ENCODE peak calls at places on chromosomes 2 and 18, in eight cellular contexts. P is psoas muscle; N is bronchial epithelial cell; W is CD8-positive, alpha-beta T cell; K is mesendoderm; B is brain microvascular endothelial cell; M is fibroblast of lung; Y is neuronal stem cell. D is an unnamed sample. For H3K36me3, the result is how much of the 10 kb centered on the place peaks cover.

GRCh38 chr2:86019121-86019520 is 86.6 kb downstream of the POLR1A start:
- DNase-seq in W (no peak), B (no peak), P (peak), K (no peak), Y (no peak), M (no peak), N (no peak), D (no peak)

GRCh38 chr18:21490745-21491144 is 109.8 kb downstream of the ESCO1 start:
- DNase-seq in K (no peak), P (no peak), Y (no peak), B (no peak), N (no peak), M (no peak), W (no peak), D (no peak)

GRCh38 chr2:105085525-105085924 is 47.7 kb downstream of the MRPS9 start:
- DNase-seq in M (no peak), W (no peak), P (no peak), Y (no peak), K (no peak), B (no peak), N (peak), D (no peak)

GRCh38 chr2:24816884-24817283 is 23.7 kb downstream of the CENPO start:
- DNase-seq in M (peak), N (no peak), P (no peak), K (no peak), B (peak), Y (no peak), W (no peak), D (no peak)

GRCh38 chr2:119710281-119710680 is 31.3 kb downstream of the TMEM177 start:
- DNase-seq in K (no peak), P (no peak), N (no peak), B (no peak), Y (no peak), M (no peak), W (no peak), D (no peak)

GRCh38 chr2:207041753-207042152 is 102.4 kb downstream of the CPO start:
- DNase-seq in K (no peak), P (no peak), N (no peak), B (no peak), W (no peak), Y (no peak), M (no peak), D (no peak)

GRCh38 chr2:79487371-79487770 is 25.5 kb upstream of the CTNNA2 start:
- DNase-seq in B (no peak), N (no peak), K (peak), Y (no peak), W (no peak), P (no peak), M (no peak), D (no peak)

GRCh38 chr18:46169464-46169941 is 65.3 kb downstream of the HAUS1 start:
- DNase-seq in M (peak), K (peak), P (no peak), W (no peak), B (peak), Y (no peak), N (peak), D (no peak)

GRCh38 chr2:107072150-107072940 is 186.4 kb upstream of the ST6GAL2 start:
- DNase-seq in K (no peak), M (no peak), N (peak), P (no peak), W (no peak), B (peak), Y (no peak), D (no peak)

GRCh38 chr2:118013221-118013723 is 598 bp downstream of the CCDC93 start:
- DNase-seq in P (peak), Y (peak), W (peak), K (peak), N (peak), M (no peak), B (no peak), D (no peak)

GRCh38 chr2:61178603-61179545 is 16.9 kb downstream of the C2orf74 start:
- DNase-seq in W (no peak), B (no peak), M (no peak), P (no peak), Y (no peak), N (peak), K (no peak), D (no peak)

GRCh38 chr18:28786941-28787340 is 610.0 kb upstream of the CDH2 start:
- DNase-seq in B (no peak), W (no peak), M (no peak), K (no peak), N (no peak), Y (no peak), P (no peak), D (no peak)

GRCh38 chr2:109174214-109174613 is 45.2 kb downstream of the SH3RF3 start:
- DNase-seq in K (no peak), W (peak), N (no peak), Y (no peak), B (no peak), M (peak), P (no peak), D (no peak)

GRCh38 chr2:224904390-224904789 is 137.9 kb downstream of the DOCK10 start:
- DNase-seq in K (no peak), B (no peak), M (peak), W (no peak), P (no peak), Y (no peak), N (no peak), D (no peak)

GRCh38 chr2:85390941-85391669 is 19.1 kb downstream of the CAPG start:
- DNase-seq in M (peak), K (peak), N (no peak), B (no peak), P (peak), W (peak), Y (no peak), D (no peak)

GRCh38 chr2:180747728-180748127 is 232.7 kb upstream of the UBE2E3 start:
- DNase-seq in K (peak), Y (no peak), P (no peak), B (no peak), N (peak), W (no peak), M (no peak), D (no peak)

GRCh38 chr18:58886864-58887612 is 22.4 kb downstream of the ZNF532 start:
- DNase-seq in B (no peak), N (no peak), P (no peak), M (no peak), K (no peak), Y (no peak), W (no peak), D (no peak)

GRCh38 chr2:221262651-221263050 is 309.5 kb downstream of the EPHA4 start:
- DNase-seq in P (no peak), N (no peak), B (no peak), W (no peak), Y (no peak), K (no peak), M (no peak), D (no peak)

GRCh38 chr18:55764382-55764781 is 176.4 kb upstream of the TCF4 start:
- DNase-seq in Y (no peak), P (no peak), M (no peak), N (no peak), W (no peak), K (peak), B (no peak), D (no peak)

GRCh38 chr2:54767921-54768320 is 44.5 kb downstream of the EML6 start:
- DNase-seq in P (no peak), B (peak), K (no peak), M (peak), N (peak), Y (no peak), W (no peak), D (no peak)

GRCh38 chr2:219406861-219407230 is 11.3 kb upstream of the DES start:
- DNase-seq in N (peak), K (peak), P (peak), Y (no peak), M (peak), W (no peak), B (peak), D (peak)

GRCh38 chr18:44842588-44843412 is 162.1 kb downstream of the SETBP1 start:
- DNase-seq in Y (no peak), M (no peak), K (no peak), W (no peak), P (no peak), N (no peak), B (no peak), D (no peak)

GRCh38 chr18:78687736-78688135 is 291.9 kb upstream of the SALL3 start:
- DNase-seq in Y (no peak), P (no peak), W (no peak), B (no peak), K (no peak), M (no peak), N (no peak), D (no peak)

GRCh38 chr2:64982932-64983331 is 6.3 kb upstream of the SLC1A4 start:
- DNase-seq in B (no peak), M (no peak), P (no peak), W (no peak), K (no peak), Y (no peak), N (no peak), D (no peak)

GRCh38 chr2:64979744-64980143 is 9.5 kb upstream of the SLC1A4 start:
- DNase-seq in W (no peak), N (peak), M (no peak), B (no peak), K (no peak), Y (no peak), P (no peak), D (no peak)

GRCh38 chr2:64980192-64980591 is 9.0 kb upstream of the SLC1A4 start:
- DNase-seq in W (no peak), N (no peak), M (no peak), Y (no peak), B (no peak), P (no peak), K (no peak), D (no peak)

GRCh38 chr2:64985457-64985856 is 3.7 kb upstream of the SLC1A4 start:
- DNase-seq in W (no peak), M (no peak), K (no peak), Y (no peak), B (no peak), N (no peak), P (no peak), D (no peak)

GRCh38 chr2:64982311-64982857 is 6.8 kb upstream of the SLC1A4 start:
- DNase-seq in B (no peak), P (no peak), N (no peak), K (no peak), M (no peak), Y (no peak), W (no peak), D (no peak)
- H3K36me3 ChIP-seq in B (under half), P (under half), N (under half), K (under half), M (under half), Y (under half), W (under half), D (under half)

GRCh38 chr18:51767293-51767692 is 569.8 kb upstream of the MEX3C start:
- DNase-seq in W (no peak), P (no peak), M (no peak), B (no peak), K (no peak), Y (no peak), N (no peak), D (no peak)

GRCh38 chr18:51762373-51762772 is 564.9 kb upstream of the MEX3C start:
- DNase-seq in Y (no peak), P (no peak), W (no peak), M (no peak), N (no peak), K (no peak), B (no peak), D (no peak)

GRCh38 chr18:51765712-51766360 is 568.4 kb upstream of the MEX3C start:
- DNase-seq in K (no peak), N (no peak), W (no peak), Y (no peak), B (no peak), P (no peak), M (no peak), D (no peak)
- H3K36me3 ChIP-seq in K (under half), N (under half), W (under half), Y (under half), B (under half), P (under half), M (under half), D (under half)

DNA sequence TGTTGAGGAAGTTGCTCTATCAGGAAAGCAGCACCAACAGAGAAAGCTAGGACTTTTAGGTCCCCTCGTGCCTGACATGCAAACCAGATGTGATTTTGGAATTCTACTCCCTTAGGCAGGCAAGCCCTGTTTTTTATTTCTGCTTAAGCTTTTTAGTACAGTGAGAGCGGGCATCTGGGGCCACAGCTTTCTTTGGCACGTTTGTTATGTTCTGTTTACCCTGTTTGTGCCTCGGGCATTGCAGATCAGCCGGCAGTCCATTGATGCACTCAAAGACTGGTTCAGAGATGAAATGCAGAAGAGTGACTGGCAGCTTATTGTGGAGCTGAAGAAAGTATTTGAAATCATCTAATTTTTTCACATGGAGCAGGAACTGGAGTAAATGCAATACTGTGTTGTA is 61.9 kb downstream of the EIF5B start:
- DNase-seq in P (no peak), M (no peak), W (no peak), N (no peak), Y (no peak), K (no peak), B (no peak), D (no peak)
- H3K36me3 ChIP-seq in P (half or more), M (under half), W (under half), N (under half), Y (under half), K (under half), B (half or more), D (half or more)

GRCh38 chr2:171330155-171330956 is 103.4 kb downstream of the METTL8 start:
- DNase-seq in N (no peak), B (no peak), Y (no peak), P (no peak), W (no peak), K (no peak), M (no peak), D (no peak)

GRCh38 chr2:171334946-171335345 is 98.8 kb downstream of the METTL8 start:
- DNase-seq in M (no peak), K (no peak), N (no peak), P (no peak), W (no peak), B (no peak), Y (no peak), D (no peak)

DNA sequence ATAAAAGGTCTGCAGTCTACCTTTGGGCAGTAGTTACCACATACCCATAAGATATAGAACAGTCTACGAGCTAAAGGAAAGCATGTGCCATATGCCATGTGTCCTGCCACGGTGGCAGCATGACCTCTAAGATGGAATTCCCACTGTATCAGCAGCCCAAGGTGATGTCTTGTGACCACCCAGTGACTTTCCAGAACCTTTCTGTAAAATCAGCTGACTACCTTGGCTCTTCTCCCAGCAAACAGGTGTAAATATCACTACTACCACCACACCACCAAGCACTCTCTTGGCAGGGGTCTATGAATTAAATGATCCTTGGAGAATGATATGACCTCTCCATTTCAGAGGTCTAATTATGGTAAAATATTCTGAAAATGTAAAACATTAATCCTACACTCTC is 99.6 kb downstream of the METTL8 start:
- DNase-seq in M (no peak), N (no peak), W (no peak), P (no peak), K (no peak), Y (no peak), B (no peak), D (no peak)
- H3K36me3 ChIP-seq in M (under half), N (under half), W (under half), P (under half), K (under half), Y (under half), B (under half), D (under half)

DNA sequence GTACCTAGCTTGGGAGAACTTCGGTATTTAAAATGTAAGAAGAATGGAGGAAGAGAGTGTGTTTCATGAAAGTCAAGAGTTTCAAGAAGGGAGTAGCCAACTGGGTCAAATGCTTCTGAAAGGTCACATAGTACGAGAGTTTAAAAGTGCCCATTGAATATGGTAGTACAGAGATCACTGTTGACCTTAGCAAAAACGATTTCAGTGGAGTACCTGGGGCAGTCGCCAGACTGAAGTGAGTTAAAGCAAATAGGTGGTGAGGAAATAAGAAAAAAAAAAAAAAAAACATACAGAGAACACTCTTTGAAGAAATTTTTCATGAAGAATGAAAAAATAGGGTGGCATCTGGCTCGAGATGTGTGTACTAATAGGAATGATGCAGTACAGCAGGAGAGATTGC is 11.5 kb downstream of the LIPT1 start:
- DNase-seq in P (no peak), Y (no peak), B (no peak), K (no peak), N (no peak), M (no peak), W (no peak), D (no peak)
- H3K36me3 ChIP-seq in P (half or more), Y (under half), B (under half), K (under half), N (under half), M (under half), W (under half), D (under half)

GRCh38 chr2:10046899-10047298 is 3.5 kb downstream of the KLF11 start:
- DNase-seq in P (no peak), K (no peak), N (no peak), B (no peak), Y (no peak), M (no peak), W (no peak), D (no peak)

GRCh38 chr2:10045561-10046355 is 2.4 kb downstream of the KLF11 start:
- DNase-seq in Y (no peak), M (no peak), K (no peak), B (no peak), W (no peak), N (no peak), P (peak), D (no peak)

GRCh38 chr2:10047616-10048500 is 4.5 kb downstream of the KLF11 start:
- DNase-seq in P (peak), W (no peak), M (no peak), B (no peak), N (no peak), K (no peak), Y (no peak), D (no peak)

GRCh38 chr2:10052216-10052615 is 8.9 kb downstream of the KLF11 start:
- DNase-seq in P (peak), K (no peak), W (no peak), N (no peak), B (no peak), M (no peak), Y (no peak), D (no peak)

DNA sequence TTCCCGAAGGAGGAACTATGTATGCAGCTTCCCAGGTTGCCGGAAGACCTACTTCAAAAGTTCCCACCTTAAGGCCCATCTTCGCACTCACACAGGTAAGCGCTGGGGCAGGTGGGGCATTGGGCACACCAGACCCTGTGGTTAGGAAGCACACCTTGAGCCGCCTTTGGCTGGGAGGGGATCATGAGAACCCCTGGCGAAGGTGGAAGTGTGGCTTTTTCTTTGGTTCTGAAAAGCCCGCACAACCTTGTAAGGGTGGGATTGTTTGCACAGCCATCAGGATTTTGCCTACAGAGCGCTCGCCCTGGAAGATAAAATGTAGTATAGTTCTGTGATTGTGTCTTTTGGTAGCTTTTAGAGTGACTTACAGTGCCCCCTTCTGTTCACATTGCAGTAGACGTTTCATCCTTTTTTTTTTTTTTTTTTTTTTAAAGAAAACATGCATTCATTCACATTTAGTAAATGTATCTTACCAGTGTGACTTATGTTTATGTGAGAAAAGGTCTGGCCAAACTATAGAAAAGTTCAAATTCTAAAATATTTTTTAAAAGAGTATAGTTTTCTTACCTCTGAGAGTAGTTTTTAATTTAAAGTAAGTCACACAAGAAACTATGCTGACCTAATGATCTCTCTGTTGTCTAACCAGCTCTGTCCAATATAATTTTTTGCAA is 5.3 kb downstream of the KLF11 start:
- DNase-seq in N (peak), B (peak), Y (no peak), P (peak), K (peak), W (no peak), M (peak), D (no peak)
- H3K36me3 ChIP-seq in N (under half), B (under half), Y (under half), P (half or more), K (under half), W (under half), M (under half), D (under half)

DNA sequence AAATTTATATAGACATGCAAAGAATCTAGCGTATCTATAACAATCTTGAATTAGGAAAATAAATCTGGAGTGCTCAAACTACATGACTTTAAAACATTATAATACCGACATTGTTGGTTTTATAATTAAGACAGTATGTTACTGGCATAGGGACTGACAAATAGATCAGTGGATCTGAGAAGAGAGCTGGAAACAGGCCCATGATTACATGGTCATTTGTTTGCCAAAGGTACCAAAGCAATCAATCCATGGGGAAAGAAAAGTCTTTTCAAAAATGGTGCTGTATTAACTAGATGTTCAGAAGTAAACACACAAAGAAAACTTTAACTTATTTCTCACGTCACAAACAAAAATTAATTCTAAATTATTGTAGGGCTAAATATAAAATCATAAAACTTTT is 124.2 kb downstream of the BCL2L11 start:
- DNase-seq in B (no peak), K (no peak), W (no peak), P (no peak), Y (no peak), M (no peak), N (no peak), D (no peak)
- H3K36me3 ChIP-seq in B (under half), K (under half), W (under half), P (under half), Y (under half), M (under half), N (under half), D (under half)

D was measured in thoracic aorta.